ENCODE peak calls at places on chromosome 1, in seven cellular contexts. M is stimulated activated naive CD8-positive, alpha-beta T cell treated with anti-CD3 and anti-CD28 coated beads, Interleukin-15, amount 100 ng/mL, for 72 hours; R is HS-5; F is neural progenitor cell; N is left lobe of liver; K is SHP77 treated with DMSO at 0.1 percent for 48 hours; O is B cell. V is an unnamed sample.

GRCh38 chr1:39845569-39846566 is 37.4 kb downstream of the TRIT1 start:
- DNase-seq in F (no peak), M (peak), O (peak), K (peak), R (peak), N (peak), V (peak)

GRCh38 chr1:47229031-47229831 is 2.8 kb downstream of the TAL1 start:
- DNase-seq in N (no peak), F (peak), O (no peak), R (no peak), K (no peak), M (no peak), V (no peak)

GRCh38 chr1:17010601-17011438 is 908 bp downstream of the ATP13A2 start:
- DNase-seq in O (no peak), N (peak), F (peak), R (no peak), M (peak), K (no peak), V (no peak)

GRCh38 chr1:55474168-55474786 is 259.1 kb upstream of the USP24 start:
- DNase-seq in K (no peak), N (no peak), M (no peak), R (no peak), F (no peak), O (no peak), V (no peak)

GRCh38 chr1:58576727-58577675 is at the start of gene TACSTD2:
- DNase-seq in O (no peak), N (peak), R (no peak), F (peak), K (no peak), M (no peak), V (no peak)

GRCh38 chr1:112508242-112509004 is at the start of gene WNT2B:
- DNase-seq in F (peak), K (no peak), N (no peak), O (peak), R (no peak), M (peak), V (no peak)

GRCh38 chr1:47669081-47669585 is 231.3 kb downstream of the FOXD2 start:
- DNase-seq in F (no peak), N (no peak), O (peak), K (no peak), R (no peak), M (no peak), V (no peak)

GRCh38 chr1:28436211-28436769 is 66.8 kb downstream of the PHACTR4 start:
- DNase-seq in N (no peak), R (no peak), F (no peak), K (no peak), M (no peak), O (no peak), V (no peak)

GRCh38 chr1:224181453-224181810 is 1.6 kb upstream of the DEGS1 start:
- DNase-seq in N (peak), F (no peak), O (no peak), R (no peak), M (no peak), K (no peak), V (no peak)